ENCODE peak calls at places on chromosomes 2 and 18, in four cellular contexts. O is hepatocyte, T is astrocyte of the spinal cord, D is endothelial cell of umbilical vein. G is an unnamed sample.

GRCh38 chr18:30583768-30584167 is 458.8 kb downstream of the DSC3 start:
- DNase-seq in D (no peak), T (no peak), O (no peak), G (no peak)

GRCh38 chr2:230779607-230780006 is 67.0 kb downstream of the CAB39 start:
- DNase-seq in D (no peak), T (no peak), O (no peak), G (no peak)

GRCh38 chr2:197710424-197711042 is 5.4 kb downstream of the MARS2 start:
- DNase-seq in D (no peak), O (no peak), T (no peak), G (no peak)

GRCh38 chr2:201447116-201447515 is 4.1 kb downstream of the TRAK2 start:
- DNase-seq in O (no peak), T (no peak), D (no peak), G (no peak)

GRCh38 chr18:51767293-51767692 is 569.8 kb upstream of the MEX3C start:
- DNase-seq in D (no peak), T (no peak), O (no peak), G (no peak)

GRCh38 chr2:127560201-127560928 is 24.9 kb downstream of the MYO7B start:
- DNase-seq in T (no peak), D (no peak), O (no peak), G (no peak)

GRCh38 chr2:15222856-15223255 is 338.3 kb downstream of the NBAS start:
- DNase-seq in O (no peak), D (peak), T (no peak), G (no peak)

GRCh38 chr2:215950009-215950408 is 63.3 kb downstream of the MREG start:
- DNase-seq in O (peak), T (peak), D (peak), G (peak)

GRCh38 chr2:240905176-240905781 is 857 bp upstream of the CROCC2 start:
- DNase-seq in D (no peak), T (no peak), O (no peak), G (no peak)

GRCh38 chr2:231932711-231932970 is 6.4 kb upstream of the NPPC start:
- DNase-seq in O (no peak), T (no peak), D (no peak), G (no peak)

GRCh38 chr2:65387017-65387416 is 45.4 kb downstream of the SPRED2 start:
- DNase-seq in T (no peak), D (no peak), O (no peak), G (no peak)
- TF ChIP-seq CTCF in T (no peak), D (no peak), O (no peak), G (no peak)

DNA sequence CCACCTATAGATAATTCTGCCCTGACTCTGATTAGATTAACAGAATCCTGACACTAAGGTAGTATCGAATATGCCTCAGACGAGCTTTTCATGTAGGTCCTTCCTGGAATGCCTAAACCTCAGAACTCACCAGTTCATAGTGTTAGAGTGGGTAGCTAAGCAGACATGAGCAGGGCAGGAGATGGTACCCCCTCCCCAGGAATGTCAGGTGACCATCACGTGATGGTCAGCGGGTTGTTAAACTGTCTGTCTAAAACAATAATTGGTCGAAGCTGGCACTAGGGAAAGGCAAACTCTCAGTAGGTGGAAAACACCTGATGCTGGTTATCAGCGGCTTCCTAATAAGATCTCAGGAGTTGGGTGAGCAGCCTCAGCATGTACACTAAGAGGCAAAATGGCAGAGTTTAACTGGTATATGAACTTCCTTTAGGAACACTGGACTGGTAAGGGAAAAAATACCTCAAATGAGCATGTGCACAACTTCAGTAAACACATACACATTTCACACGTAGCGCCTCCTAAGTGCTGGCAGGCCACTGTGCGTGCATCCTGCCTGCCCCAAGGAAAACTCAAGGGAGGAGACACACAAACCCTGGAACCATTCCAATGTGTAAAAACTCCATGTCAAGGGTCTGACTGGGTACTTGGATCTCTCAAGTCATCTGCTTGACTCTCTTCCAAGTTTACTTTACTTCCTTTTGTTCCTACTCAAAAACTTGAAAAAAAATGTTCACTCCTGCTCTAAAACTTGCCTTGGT is 339.5 kb downstream of the GULP1 start:
- DNase-seq in O (no peak), T (no peak), D (no peak), G (no peak)
- H3K4me3 ChIP-seq in O (no peak), T (no peak), D (no peak), G (no peak)

GRCh38 chr18:48913201-48913600 is 37.6 kb downstream of the SMAD7 start:
- DNase-seq in D (no peak), O (no peak), T (no peak), G (no peak)
- TF ChIP-seq CTCF in D (no peak), O (no peak), T (peak), G (no peak)

DNA sequence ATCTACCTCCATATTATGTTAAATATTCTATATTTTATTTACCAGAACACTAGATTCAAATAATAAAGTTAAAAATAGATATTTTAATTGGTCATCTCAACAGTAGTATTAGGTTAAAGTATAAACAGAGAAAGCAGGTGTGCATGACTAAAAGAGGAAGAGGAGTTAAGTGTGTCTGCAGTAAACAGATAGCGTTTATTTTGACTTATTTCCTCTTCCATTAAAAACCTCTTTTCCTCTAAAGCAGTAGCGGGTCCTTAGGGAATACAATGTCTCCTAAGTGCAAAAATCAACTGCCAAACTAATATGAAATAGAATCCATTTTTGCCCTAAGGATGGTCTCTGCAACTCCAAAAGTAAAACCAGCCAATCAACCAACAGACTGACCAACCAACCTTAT is 27.7 kb downstream of the EIF2AK3 start:
- DNase-seq in T (no peak), O (no peak), D (no peak), G (no peak)
- H3K4me3 ChIP-seq in T (no peak), O (no peak), D (no peak), G (no peak)

DNA sequence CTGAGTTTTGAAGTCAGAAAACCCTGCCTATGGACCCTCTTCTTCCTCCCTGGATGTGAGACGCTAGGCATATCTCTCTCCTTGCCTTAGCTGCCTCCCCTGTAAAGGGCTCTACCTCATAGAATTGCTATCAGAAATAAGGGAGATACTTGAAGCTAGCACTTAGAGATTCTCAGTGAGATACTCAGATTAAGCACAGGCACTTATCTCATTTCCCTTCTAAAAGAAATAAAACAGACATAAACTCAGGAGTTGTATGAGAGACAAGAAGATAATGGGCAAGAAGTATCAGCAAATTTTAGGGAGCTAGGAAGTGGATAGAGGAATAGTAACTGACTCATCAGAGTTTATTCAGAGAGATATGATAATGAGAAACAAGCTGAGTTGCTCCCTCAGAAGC is 131.0 kb downstream of the SP3 start:
- DNase-seq in O (no peak), D (no peak), T (no peak), G (no peak)
- TF ChIP-seq CTCF in O (no peak), D (no peak), T (no peak), G (no peak)

GRCh38 chr2:217314021-217314460 is 454.2 kb upstream of the TNP1 start:
- DNase-seq in T (no peak), O (peak), D (no peak), G (no peak)
- H3K4me3 ChIP-seq in T (no peak), O (no peak), D (no peak), G (no peak)

GRCh38 chr18:22223961-22224322 is 54.6 kb downstream of the GATA6 start:
- DNase-seq in O (no peak), D (no peak), T (no peak), G (no peak)

GRCh38 chr18:22223263-22223960 is 54.0 kb downstream of the GATA6 start:
- DNase-seq in T (peak), D (peak), O (peak), G (peak)

GRCh38 chr18:22221350-22221749 is 52.0 kb downstream of the GATA6 start:
- DNase-seq in T (no peak), O (no peak), D (no peak), G (no peak)

GRCh38 chr18:22224339-22224738 is 55.0 kb downstream of the GATA6 start:
- DNase-seq in D (no peak), T (no peak), O (no peak), G (no peak)

GRCh38 chr18:22219568-22220355 is 50.4 kb downstream of the GATA6 start:
- DNase-seq in O (no peak), T (no peak), D (no peak), G (no peak)
- TF ChIP-seq CTCF in O (no peak), T (no peak), D (no peak), G (peak)

GRCh38 chr2:85763132-85763531 is 9.3 kb downstream of the ATOH8 start:
- DNase-seq in D (no peak), O (no peak), T (no peak), G (no peak)

GRCh38 chr2:85763831-85764230 is 10.0 kb downstream of the ATOH8 start:
- DNase-seq in O (no peak), D (no peak), T (no peak), G (no peak)

GRCh38 chr2:85767803-85768665 is 14.2 kb downstream of the ATOH8 start:
- DNase-seq in O (no peak), D (no peak), T (no peak), G (no peak)

GRCh38 chr2:85766214-85766613 is 12.4 kb downstream of the ATOH8 start:
- DNase-seq in D (peak), T (no peak), O (no peak), G (no peak)

GRCh38 chr2:85765081-85765731 is 11.4 kb downstream of the ATOH8 start:
- DNase-seq in D (peak), T (no peak), O (no peak), G (no peak)
- H3K4me3 ChIP-seq in D (no peak), T (no peak), O (no peak), G (no peak)

GRCh38 chr2:2919026-2919425 is 458.6 kb downstream of the EIPR1 start:
- DNase-seq in D (no peak), T (no peak), O (no peak), G (no peak)

GRCh38 chr2:2921011-2921720 is 456.5 kb downstream of the EIPR1 start:
- DNase-seq in T (no peak), D (no peak), O (no peak), G (no peak)

GRCh38 chr2:2916621-2917020 is 461.0 kb downstream of the EIPR1 start:
- DNase-seq in O (no peak), T (no peak), D (no peak), G (no peak)

GRCh38 chr2:2922156-2922555 is 455.5 kb downstream of the EIPR1 start:
- DNase-seq in O (no peak), T (no peak), D (no peak), G (no peak)

GRCh38 chr2:2919574-2920365 is 457.8 kb downstream of the EIPR1 start:
- DNase-seq in T (no peak), D (no peak), O (no peak), G (no peak)
- TF ChIP-seq CTCF in T (no peak), D (no peak), O (no peak), G (no peak)